ENCODE peak calls at places on chromosome 19, in seven cellular contexts. I is activated naive CD4-positive, alpha-beta T cell treated with anti-CD3 and anti-CD28 coated beads, Interleukin-2, amount 10 ng/mL, durations not matched to agents 7 days and 5 days; Q is stimulated activated CD4-positive, alpha-beta T cell treated with anti-CD3 and anti-CD28 coated beads, Interleukin-1b, Interleukin-23, amount 100 ng/mL, for 1 hour; A is colonic mucosa; S is adipocyte; P is LoVo; K is NCI-H460. O is an unnamed sample.
A peak's percentile ranks its signal among the peaks of the same experiment; 100 is the strongest.

GRCh38 chr19:3319643-3320353 is 46.6 kb upstream of the NFIC start:
- DNase-seq in K (no peak), P (no peak), A (no peak), Q (no peak), S (no peak), I (no peak), O (no peak)

GRCh38 chr19:43763473-43763939 is 8.7 kb upstream of the SMG9 start:
- DNase-seq in I (no peak), Q (no peak), K (no peak), S (peak; percentile 35), P (no peak), A (no peak), O (no peak)

GRCh38 chr19:46265217-46265828 is 31.5 kb upstream of the HIF3A start:
- DNase-seq in I (peak; percentile 79), P (peak; percentile 69), K (peak; percentile 76), S (peak; percentile 90), Q (peak; percentile 51), A (peak; percentile 70), O (peak; percentile 36)

GRCh38 chr19:28466107-28467045 is 746.6 kb downstream of the UQCRFS1 start:
- DNase-seq in K (no peak), I (peak; percentile 75), A (peak; percentile 81), P (peak; percentile 34), Q (no peak), S (peak; percentile 66), O (peak; percentile 20)

GRCh38 chr19:15300533-15301194 is 31.7 kb downstream of the BRD4 start:
- DNase-seq in Q (no peak), K (peak; percentile 90), P (no peak), S (peak; percentile 76), I (no peak), A (no peak), O (no peak)

GRCh38 chr19:39448271-39448670 is 2.9 kb downstream of the SUPT5H start:
- DNase-seq in I (peak; percentile 39), P (no peak), A (no peak), Q (no peak), K (no peak), S (peak; percentile 30), O (no peak)

GRCh38 chr19:38433268-38433733 is at the start of gene RYR1:
- DNase-seq in K (no peak), S (peak; percentile 19), I (peak; percentile 63), A (peak; percentile 47), P (no peak), Q (no peak), O (peak; percentile 38)

GRCh38 chr19:18507021-18507726 is 14.7 kb downstream of the ELL start:
- DNase-seq in Q (no peak), S (no peak), A (peak; percentile 67), P (no peak), K (no peak), I (peak; percentile 57), O (peak; percentile 84)

GRCh38 chr19:39053276-39054090 is 21.1 kb upstream of the FBXO27 start:
- DNase-seq in K (no peak), Q (no peak), S (no peak), P (peak; percentile 72), I (no peak), A (peak; percentile 41), O (peak; percentile 93)

GRCh38 chr19:6242677-6243076 is 37.1 kb downstream of the MLLT1 start:
- DNase-seq in S (no peak), P (no peak), Q (no peak), K (no peak), I (no peak), A (no peak), O (peak; percentile 62)

GRCh38 chr19:46453661-46454060 is 17.7 kb downstream of the PNMA8A start:
- DNase-seq in A (no peak), I (no peak), Q (no peak), S (no peak), K (no peak), P (no peak), O (no peak)

GRCh38 chr19:30222428-30222873 is 149.7 kb upstream of the ZNF536 start:
- DNase-seq in K (no peak), I (no peak), P (no peak), A (no peak), Q (no peak), S (no peak), O (no peak)

GRCh38 chr19:6481541-6482342 is at the start of gene DENND1C:
- DNase-seq in S (peak; percentile 14), K (no peak), Q (no peak), P (no peak), A (no peak), I (peak; percentile 83), O (no peak)

GRCh38 chr19:18478545-18479311 is 40.8 kb upstream of the ISYNA1 start:
- DNase-seq in K (peak; percentile 52), Q (no peak), I (peak; percentile 61), A (peak; percentile 67), P (no peak), S (peak; percentile 91), O (no peak)

GRCh38 chr19:13978721-13979191 is 26.4 kb downstream of the DCAF15 start:
- DNase-seq in P (no peak), K (no peak), I (no peak), A (no peak), Q (no peak), S (no peak), O (no peak)